ENCODE peak calls at places on chromosomes 12 and 14, in nine cellular contexts. Z is esophagus muscularis mucosa, P is right atrium auricular region, X is upper lobe of right lung, W is fibroblast of lung, M is pancreas, K is WERI-Rb-1, Y is transverse colon, Q is neural progenitor cell. C is an unnamed sample.

GRCh38 chr12:106582264-106582591 is 576 bp upstream of the RFX4 start:
- DNase-seq in X (no peak), K (no peak), P (no peak), Q (no peak), M (no peak), Z (peak), W (no peak), Y (no peak), C (no peak)

GRCh38 chr14:72615511-72616121 is 278.3 kb downstream of the DPF3 start:
- DNase-seq in X (no peak), Y (no peak), W (peak), P (no peak), M (no peak), Z (peak), K (no peak), Q (no peak), C (peak)

GRCh38 chr12:121513464-121514183 is 67.2 kb downstream of the KDM2B start:
- DNase-seq in M (no peak), Z (no peak), P (no peak), X (peak), Y (peak), K (peak), Q (peak), W (no peak), C (peak)

GRCh38 chr12:12720052-12720451 is 2.9 kb downstream of the CDKN1B start:
- DNase-seq in M (no peak), X (no peak), Q (no peak), Y (no peak), W (no peak), K (no peak), Z (no peak), P (no peak), C (no peak)

GRCh38 chr14:62064741-62065323 is 302.6 kb downstream of the SNAPC1 start:
- DNase-seq in P (no peak), W (no peak), Z (no peak), X (no peak), M (no peak), Q (no peak), Y (no peak), K (no peak), C (no peak)

GRCh38 chr12:15563683-15564082 is 225.5 kb downstream of the EPS8 start:
- DNase-seq in X (no peak), Q (no peak), M (no peak), Y (no peak), W (peak), K (no peak), Z (no peak), P (no peak), C (peak)

GRCh38 chr14:102063092-102063807 is 23.6 kb downstream of the HSP90AA1 start:
- DNase-seq in M (peak), Q (peak), K (peak), Z (peak), X (peak), Y (peak), W (peak), P (peak), C (peak)

GRCh38 chr12:93127107-93127560 is 198.0 kb upstream of the EEA1 start:
- DNase-seq in Y (no peak), X (no peak), P (no peak), W (no peak), Z (no peak), Q (no peak), K (no peak), M (no peak), C (no peak)

DNA sequence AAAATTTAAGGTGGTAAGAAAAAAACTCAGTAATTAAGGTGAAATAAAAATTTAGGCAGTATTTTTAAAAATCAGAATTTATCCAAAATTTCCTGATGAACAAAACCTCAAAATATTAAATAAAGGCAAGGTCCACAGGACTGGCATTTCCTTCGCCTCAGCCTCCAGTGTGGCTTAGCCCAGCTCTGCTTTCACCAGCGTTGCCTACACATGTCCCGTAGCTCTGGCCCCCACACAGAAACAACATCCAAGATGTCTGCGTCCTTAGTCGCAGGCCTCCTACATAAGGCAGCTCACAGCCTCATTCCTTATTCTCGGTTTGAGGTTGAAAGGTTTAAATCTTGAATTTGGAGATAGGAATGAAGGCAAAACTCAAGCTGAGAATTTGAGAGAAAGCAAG is 274.3 kb downstream of the SYT1 start:
- DNase-seq in K (no peak), Y (no peak), W (no peak), Q (no peak), M (no peak), P (no peak), X (no peak), Z (no peak), C (no peak)
- H3K27ac ChIP-seq in K (no peak), Y (no peak), W (no peak), Q (no peak), M (no peak), P (no peak), X (no peak), Z (no peak), C (no peak)

DNA sequence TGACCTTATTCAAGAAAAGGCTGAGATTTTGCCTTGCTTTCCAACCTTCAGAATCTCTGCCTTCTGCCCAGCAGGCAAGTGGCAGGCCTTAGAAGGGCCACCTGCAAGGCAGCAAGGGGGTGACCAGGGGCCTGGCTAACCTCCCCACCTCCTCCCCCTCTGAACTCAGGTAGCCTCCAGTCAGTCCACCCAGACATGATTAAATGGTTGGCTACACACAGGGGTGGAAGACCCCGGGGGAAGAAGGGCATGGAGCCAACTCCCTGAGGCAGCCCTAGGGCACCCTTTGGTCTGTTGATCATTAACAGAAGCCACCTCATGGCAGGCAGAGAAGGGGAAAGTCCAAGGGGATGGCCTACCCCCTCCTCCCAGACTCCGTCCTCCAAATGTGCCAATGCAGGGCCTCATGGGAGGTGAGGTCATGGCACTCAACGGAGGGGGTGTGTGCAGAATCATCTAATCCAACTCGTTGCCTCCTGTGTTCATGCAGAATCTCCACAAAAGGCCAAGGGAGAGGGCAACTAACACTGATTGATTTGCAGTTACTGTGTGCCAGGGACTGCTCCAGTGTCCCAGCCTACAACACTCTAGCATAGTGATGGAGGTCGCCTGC is 8.5 kb downstream of the ZFP36L1 start:
- DNase-seq in W (peak), P (peak), K (no peak), Y (peak), Q (no peak), Z (peak), X (peak), M (peak), C (peak)
- H3K4me3 ChIP-seq in W (no peak), P (no peak), K (no peak), Y (no peak), Q (no peak), Z (no peak), X (no peak), M (no peak), C (no peak)

DNA sequence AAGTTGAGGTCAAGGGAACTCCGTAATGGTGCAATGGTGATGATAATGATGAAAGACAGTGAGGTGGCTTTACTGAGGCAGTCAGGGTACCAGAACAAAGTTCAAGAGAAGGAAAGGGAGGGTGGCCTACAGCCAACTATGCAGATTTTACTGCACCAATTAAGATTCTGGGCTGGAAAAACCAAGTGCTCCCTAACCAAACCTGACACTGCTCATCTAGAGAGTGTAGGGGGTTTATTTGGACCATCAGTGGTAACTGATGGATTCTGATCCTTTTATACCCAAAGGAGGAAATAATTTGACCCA is 387 bp downstream of the LRRC9 start:
- DNase-seq in X (no peak), M (no peak), K (no peak), Y (peak), P (no peak), Z (no peak), Q (no peak), W (peak), C (peak)
- H3K27ac ChIP-seq in X (no peak), M (no peak), K (peak), Y (no peak), P (no peak), Z (no peak), Q (no peak), W (no peak), C (no peak)

GRCh38 chr12:123897221-123897620 is 75.4 kb downstream of the CCDC92 start:
- DNase-seq in W (peak), M (no peak), P (no peak), X (no peak), Z (no peak), K (no peak), Q (no peak), Y (no peak), C (no peak)
- H3K4me3 ChIP-seq in W (no peak), M (no peak), P (no peak), X (no peak), Z (no peak), K (no peak), Q (no peak), Y (no peak), C (no peak)